ENCODE peak calls at places on chromosomes 6 and 20, in four cellular contexts. One of them, this sample, is unnamed.

GRCh38 chr20:25699914-25700313 is 3.3 kb upstream of the ZNF337 start:
- DNase-seq in glutamatergic neuron: no peak
- DNase-seq in stimulated activated CD8-positive, alpha-beta memory T cell treated with anti-CD3 and anti-CD28 coated beads, Interleukin-2, amount 100 ng/mL, for 48 hours: no peak
- DNase-seq in stomach: no peak
- DNase-seq in this sample: no peak

GRCh38 chr6:63249875-63250482 is 38.7 kb downstream of the FKBP1C start:
- DNase-seq in stomach: no peak
- DNase-seq in glutamatergic neuron: no peak
- DNase-seq in stimulated activated CD8-positive, alpha-beta memory T cell treated with anti-CD3 and anti-CD28 coated beads, Interleukin-2, amount 100 ng/mL, for 48 hours: no peak
- DNase-seq in this sample: no peak

GRCh38 chr6:170247178-170247701 is 43.6 kb downstream of the DLL1 start:
- DNase-seq in stimulated activated CD8-positive, alpha-beta memory T cell treated with anti-CD3 and anti-CD28 coated beads, Interleukin-2, amount 100 ng/mL, for 48 hours: no peak
- DNase-seq in glutamatergic neuron: no peak
- DNase-seq in stomach: peak
- DNase-seq in this sample: no peak

GRCh38 chr6:142735182-142735581 is 209.8 kb downstream of the HIVEP2 start:
- DNase-seq in stimulated activated CD8-positive, alpha-beta memory T cell treated with anti-CD3 and anti-CD28 coated beads, Interleukin-2, amount 100 ng/mL, for 48 hours: no peak
- DNase-seq in stomach: no peak
- DNase-seq in glutamatergic neuron: no peak
- DNase-seq in this sample: no peak

GRCh38 chr20:36154696-36155628 is at the start of gene EPB41L1:
- DNase-seq in stimulated activated CD8-positive, alpha-beta memory T cell treated with anti-CD3 and anti-CD28 coated beads, Interleukin-2, amount 100 ng/mL, for 48 hours: no peak
- DNase-seq in glutamatergic neuron: peak
- DNase-seq in stomach: no peak
- DNase-seq in this sample: peak

GRCh38 chr20:10366898-10367419 is 67.1 kb downstream of the MKKS start:
- DNase-seq in stomach: no peak
- DNase-seq in glutamatergic neuron: no peak
- DNase-seq in stimulated activated CD8-positive, alpha-beta memory T cell treated with anti-CD3 and anti-CD28 coated beads, Interleukin-2, amount 100 ng/mL, for 48 hours: no peak
- DNase-seq in this sample: no peak

GRCh38 chr20:17786221-17786718 is 86.5 kb downstream of the BANF2 start:
- DNase-seq in glutamatergic neuron: no peak
- DNase-seq in stomach: no peak
- DNase-seq in stimulated activated CD8-positive, alpha-beta memory T cell treated with anti-CD3 and anti-CD28 coated beads, Interleukin-2, amount 100 ng/mL, for 48 hours: no peak
- DNase-seq in this sample: no peak

GRCh38 chr6:112232845-112233256 is 21.5 kb downstream of the LAMA4 start:
- DNase-seq in stomach: no peak
- DNase-seq in stimulated activated CD8-positive, alpha-beta memory T cell treated with anti-CD3 and anti-CD28 coated beads, Interleukin-2, amount 100 ng/mL, for 48 hours: no peak
- DNase-seq in glutamatergic neuron: no peak
- DNase-seq in this sample: no peak

GRCh38 chr6:30981942-30982772 is 1.4 kb upstream of the MUC21 start:
- DNase-seq in stomach: peak
- DNase-seq in glutamatergic neuron: no peak
- DNase-seq in stimulated activated CD8-positive, alpha-beta memory T cell treated with anti-CD3 and anti-CD28 coated beads, Interleukin-2, amount 100 ng/mL, for 48 hours: no peak
- DNase-seq in this sample: no peak

GRCh38 chr6:14922306-14922705 is 323.6 kb upstream of the JARID2 start:
- DNase-seq in glutamatergic neuron: no peak
- DNase-seq in stomach: no peak
- DNase-seq in stimulated activated CD8-positive, alpha-beta memory T cell treated with anti-CD3 and anti-CD28 coated beads, Interleukin-2, amount 100 ng/mL, for 48 hours: no peak
- DNase-seq in this sample: peak

GRCh38 chr20:57951549-57951948 is 241.7 kb upstream of the PMEPA1 start:
- DNase-seq in stomach: no peak
- DNase-seq in glutamatergic neuron: no peak
- DNase-seq in stimulated activated CD8-positive, alpha-beta memory T cell treated with anti-CD3 and anti-CD28 coated beads, Interleukin-2, amount 100 ng/mL, for 48 hours: no peak
- DNase-seq in this sample: no peak

GRCh38 chr6:37354526-37355384 is 972 bp downstream of the RNF8 start:
- DNase-seq in glutamatergic neuron: peak
- DNase-seq in stomach: peak
- DNase-seq in stimulated activated CD8-positive, alpha-beta memory T cell treated with anti-CD3 and anti-CD28 coated beads, Interleukin-2, amount 100 ng/mL, for 48 hours: no peak
- DNase-seq in this sample: peak

GRCh38 chr20:46300281-46300680 is 8.0 kb downstream of the CDH22 start:
- DNase-seq in glutamatergic neuron: no peak
- DNase-seq in stomach: no peak
- DNase-seq in stimulated activated CD8-positive, alpha-beta memory T cell treated with anti-CD3 and anti-CD28 coated beads, Interleukin-2, amount 100 ng/mL, for 48 hours: no peak
- DNase-seq in this sample: no peak

GRCh38 chr20:25269057-25269832 is 21.4 kb downstream of the PYGB start:
- DNase-seq in stomach: peak
- DNase-seq in glutamatergic neuron: no peak
- DNase-seq in stimulated activated CD8-positive, alpha-beta memory T cell treated with anti-CD3 and anti-CD28 coated beads, Interleukin-2, amount 100 ng/mL, for 48 hours: no peak
- DNase-seq in this sample: no peak

GRCh38 chr20:48850681-48851299 is 23.0 kb upstream of the PREX1 start:
- DNase-seq in glutamatergic neuron: no peak
- DNase-seq in stimulated activated CD8-positive, alpha-beta memory T cell treated with anti-CD3 and anti-CD28 coated beads, Interleukin-2, amount 100 ng/mL, for 48 hours: no peak
- DNase-seq in stomach: no peak
- DNase-seq in this sample: no peak

GRCh38 chr20:2946988-2947961 is 74.0 kb downstream of the PTPRA start:
- DNase-seq in stomach: no peak
- DNase-seq in glutamatergic neuron: no peak
- DNase-seq in stimulated activated CD8-positive, alpha-beta memory T cell treated with anti-CD3 and anti-CD28 coated beads, Interleukin-2, amount 100 ng/mL, for 48 hours: no peak
- DNase-seq in this sample: peak

GRCh38 chr20:57425150-57426013 is 34.2 kb downstream of the RBM38 start:
- DNase-seq in stomach: no peak
- DNase-seq in stimulated activated CD8-positive, alpha-beta memory T cell treated with anti-CD3 and anti-CD28 coated beads, Interleukin-2, amount 100 ng/mL, for 48 hours: no peak
- DNase-seq in glutamatergic neuron: no peak
- DNase-seq in this sample: no peak

GRCh38 chr6:111183702-111184517 is 96.6 kb downstream of the SLC16A10 start:
- DNase-seq in stomach: no peak
- DNase-seq in stimulated activated CD8-positive, alpha-beta memory T cell treated with anti-CD3 and anti-CD28 coated beads, Interleukin-2, amount 100 ng/mL, for 48 hours: no peak
- DNase-seq in glutamatergic neuron: no peak
- DNase-seq in this sample: no peak

GRCh38 chr6:56699066-56699654 is 56.5 kb upstream of the DST start:
- DNase-seq in stomach: no peak
- DNase-seq in stimulated activated CD8-positive, alpha-beta memory T cell treated with anti-CD3 and anti-CD28 coated beads, Interleukin-2, amount 100 ng/mL, for 48 hours: no peak
- DNase-seq in glutamatergic neuron: no peak
- DNase-seq in this sample: no peak

GRCh38 chr6:34730006-34730405 is 27.3 kb upstream of the SNRPC start:
- DNase-seq in glutamatergic neuron: no peak
- DNase-seq in stomach: no peak
- DNase-seq in stimulated activated CD8-positive, alpha-beta memory T cell treated with anti-CD3 and anti-CD28 coated beads, Interleukin-2, amount 100 ng/mL, for 48 hours: no peak
- DNase-seq in this sample: no peak

GRCh38 chr6:3438190-3439167 is 18.4 kb downstream of the SLC22A23 start:
- DNase-seq in stimulated activated CD8-positive, alpha-beta memory T cell treated with anti-CD3 and anti-CD28 coated beads, Interleukin-2, amount 100 ng/mL, for 48 hours: no peak
- DNase-seq in stomach: no peak
- DNase-seq in glutamatergic neuron: peak
- DNase-seq in this sample: no peak

GRCh38 chr20:58019850-58020625 is 208.4 kb downstream of the ANKRD60 start:
- DNase-seq in stimulated activated CD8-positive, alpha-beta memory T cell treated with anti-CD3 and anti-CD28 coated beads, Interleukin-2, amount 100 ng/mL, for 48 hours: no peak
- DNase-seq in glutamatergic neuron: no peak
- DNase-seq in stomach: no peak
- DNase-seq in this sample: no peak

GRCh38 chr20:46485431-46485830 is 27.9 kb downstream of the ZNF334 start:
- DNase-seq in glutamatergic neuron: no peak
- DNase-seq in stomach: no peak
- DNase-seq in stimulated activated CD8-positive, alpha-beta memory T cell treated with anti-CD3 and anti-CD28 coated beads, Interleukin-2, amount 100 ng/mL, for 48 hours: no peak
- DNase-seq in this sample: no peak

GRCh38 chr6:42148058-42148457 is 5.6 kb upstream of the C6orf132 start:
- DNase-seq in stomach: no peak
- DNase-seq in glutamatergic neuron: no peak
- DNase-seq in stimulated activated CD8-positive, alpha-beta memory T cell treated with anti-CD3 and anti-CD28 coated beads, Interleukin-2, amount 100 ng/mL, for 48 hours: no peak
- DNase-seq in this sample: no peak

GRCh38 chr20:21613512-21613911 is 92.0 kb upstream of the PAX1 start:
- DNase-seq in glutamatergic neuron: no peak
- DNase-seq in stimulated activated CD8-positive, alpha-beta memory T cell treated with anti-CD3 and anti-CD28 coated beads, Interleukin-2, amount 100 ng/mL, for 48 hours: no peak
- DNase-seq in stomach: peak
- DNase-seq in this sample: no peak

GRCh38 chr20:9617940-9618339 is 103.5 kb downstream of the LAMP5 start:
- DNase-seq in stimulated activated CD8-positive, alpha-beta memory T cell treated with anti-CD3 and anti-CD28 coated beads, Interleukin-2, amount 100 ng/mL, for 48 hours: no peak
- DNase-seq in glutamatergic neuron: peak
- DNase-seq in stomach: peak
- DNase-seq in this sample: no peak

GRCh38 chr6:134267917-134268361 is 50.0 kb downstream of the SGK1 start:
- DNase-seq in glutamatergic neuron: peak
- DNase-seq in stimulated activated CD8-positive, alpha-beta memory T cell treated with anti-CD3 and anti-CD28 coated beads, Interleukin-2, amount 100 ng/mL, for 48 hours: no peak
- DNase-seq in stomach: no peak
- DNase-seq in this sample: no peak

GRCh38 chr6:42292002-42292735 is 74.5 kb upstream of the MRPS10 start:
- DNase-seq in stimulated activated CD8-positive, alpha-beta memory T cell treated with anti-CD3 and anti-CD28 coated beads, Interleukin-2, amount 100 ng/mL, for 48 hours: no peak
- DNase-seq in glutamatergic neuron: no peak
- DNase-seq in stomach: no peak
- DNase-seq in this sample: no peak

GRCh38 chr6:72651191-72651590 is 29.3 kb downstream of the KCNQ5 start:
- DNase-seq in stimulated activated CD8-positive, alpha-beta memory T cell treated with anti-CD3 and anti-CD28 coated beads, Interleukin-2, amount 100 ng/mL, for 48 hours: no peak
- DNase-seq in glutamatergic neuron: no peak
- DNase-seq in stomach: no peak
- DNase-seq in this sample: no peak

GRCh38 chr6:25309886-25310285 is 30.7 kb downstream of the CARMIL1 start:
- DNase-seq in stomach: no peak
- DNase-seq in stimulated activated CD8-positive, alpha-beta memory T cell treated with anti-CD3 and anti-CD28 coated beads, Interleukin-2, amount 100 ng/mL, for 48 hours: no peak
- DNase-seq in glutamatergic neuron: no peak
- DNase-seq in this sample: no peak

GRCh38 chr6:55433446-55434130 is 106.3 kb downstream of the GFRAL start:
- DNase-seq in stomach: no peak
- DNase-seq in glutamatergic neuron: no peak
- DNase-seq in stimulated activated CD8-positive, alpha-beta memory T cell treated with anti-CD3 and anti-CD28 coated beads, Interleukin-2, amount 100 ng/mL, for 48 hours: no peak
- DNase-seq in this sample: no peak

GRCh38 chr6:42363906-42364859 is 87.5 kb downstream of the TRERF1 start:
- DNase-seq in stomach: no peak
- DNase-seq in stimulated activated CD8-positive, alpha-beta memory T cell treated with anti-CD3 and anti-CD28 coated beads, Interleukin-2, amount 100 ng/mL, for 48 hours: no peak
- DNase-seq in glutamatergic neuron: no peak
- DNase-seq in this sample: no peak

GRCh38 chr6:8589941-8590676 is 154.8 kb upstream of the SLC35B3 start:
- DNase-seq in stomach: no peak
- DNase-seq in glutamatergic neuron: peak
- DNase-seq in stimulated activated CD8-positive, alpha-beta memory T cell treated with anti-CD3 and anti-CD28 coated beads, Interleukin-2, amount 100 ng/mL, for 48 hours: no peak
- DNase-seq in this sample: no peak

GRCh38 chr6:157635388-157636244 is 187.4 kb upstream of the SNX9 start:
- DNase-seq in glutamatergic neuron: no peak
- DNase-seq in stomach: no peak
- DNase-seq in stimulated activated CD8-positive, alpha-beta memory T cell treated with anti-CD3 and anti-CD28 coated beads, Interleukin-2, amount 100 ng/mL, for 48 hours: no peak
- DNase-seq in this sample: no peak

GRCh38 chr6:25508051-25508450 is 144.0 kb upstream of the SCGN start:
- DNase-seq in stimulated activated CD8-positive, alpha-beta memory T cell treated with anti-CD3 and anti-CD28 coated beads, Interleukin-2, amount 100 ng/mL, for 48 hours: no peak
- DNase-seq in stomach: no peak
- DNase-seq in glutamatergic neuron: no peak
- DNase-seq in this sample: no peak

This sample was measured in retina.